ENCODE peak calls at places on chromosome 17, in six cellular contexts. U is stimulated activated CD8-positive, alpha-beta memory T cell treated with anti-CD3 and anti-CD28 coated beads, Interleukin-12 subunit alpha, Interleukin-12 subunit beta, amount 100 ng/mL, for 4 hours; K is BE2C; F is Calu3; C is LoVo; B is retina. Z is an unnamed sample.

GRCh38 chr17:41737680-41738023 is 3.2 kb upstream of the HAP1 start:
- DNase-seq in U (no peak), K (no peak), F (no peak), C (no peak), B (no peak), Z (peak)

GRCh38 chr17:76065754-76066153 is 6.6 kb downstream of the SRP68 start:
- DNase-seq in U (no peak), K (no peak), F (no peak), C (no peak), B (no peak), Z (no peak)

GRCh38 chr17:20293501-20293900 is 173.8 kb downstream of the LGALS9B start:
- DNase-seq in U (no peak), K (no peak), F (no peak), C (no peak), B (no peak), Z (no peak)

GRCh38 chr17:74757931-74758845 is 9.8 kb downstream of the NHERF1 start:
- DNase-seq in U (no peak), K (peak), F (peak), C (no peak), B (no peak), Z (no peak)

GRCh38 chr17:740240-741055 is 8.1 kb downstream of the TLCD3A start:
- DNase-seq in U (no peak), K (no peak), F (no peak), C (no peak), B (no peak), Z (no peak)

GRCh38 chr17:61450641-61451537 is 1.3 kb upstream of the TBX4 start:
- DNase-seq in U (no peak), K (no peak), F (no peak), C (no peak), B (no peak), Z (peak)

GRCh38 chr17:31458829-31459228 is 67.4 kb downstream of the RAB11FIP4 start:
- DNase-seq in U (no peak), K (no peak), F (no peak), C (no peak), B (no peak), Z (no peak)

GRCh38 chr17:48910370-48910769 is 2.2 kb downstream of the UBE2Z start:
- DNase-seq in U (no peak), K (no peak), F (peak), C (no peak), B (no peak), Z (no peak)

GRCh38 chr17:57634713-57635465 is 110.2 kb downstream of the CCDC182 start:
- DNase-seq in U (no peak), K (no peak), F (no peak), C (no peak), B (no peak), Z (no peak)

GRCh38 chr17:30323262-30323894 is 10.5 kb downstream of the TMIGD1 start:
- DNase-seq in U (no peak), K (no peak), F (peak), C (peak), B (no peak), Z (peak)

GRCh38 chr17:35127751-35128514 is 6.5 kb downstream of the FNDC8 start:
- DNase-seq in U (no peak), K (no peak), F (no peak), C (no peak), B (no peak), Z (no peak)

GRCh38 chr17:27856676-27857429 is 36.3 kb downstream of the LYRM9 start:
- DNase-seq in U (no peak), K (no peak), F (no peak), C (no peak), B (no peak), Z (peak)

GRCh38 chr17:15744885-15745284 is 12.8 kb downstream of the TBC1D26 start:
- DNase-seq in U (no peak), K (peak), F (no peak), C (no peak), B (no peak), Z (peak)

GRCh38 chr17:71247455-71248015 is 873.3 kb upstream of the SOX9 start:
- DNase-seq in U (no peak), K (no peak), F (no peak), C (no peak), B (no peak), Z (no peak)

GRCh38 chr17:62876664-62877411 is 68.7 kb upstream of the MARCHF10 start:
- DNase-seq in U (no peak), K (no peak), F (no peak), C (no peak), B (no peak), Z (no peak)

GRCh38 chr17:79090503-79091372 is 16.1 kb downstream of the ENGASE start:
- DNase-seq in U (no peak), K (peak), F (no peak), C (no peak), B (no peak), Z (no peak)

GRCh38 chr17:77379837-77380236 is 239.1 kb downstream of the SEC14L1 start:
- DNase-seq in U (no peak), K (no peak), F (no peak), C (no peak), B (no peak), Z (no peak)

GRCh38 chr17:12522743-12523181 is 142.9 kb upstream of the MYOCD start:
- DNase-seq in U (no peak), K (no peak), F (peak), C (peak), B (peak), Z (no peak)

GRCh38 chr17:81959362-81960129 is 1.4 kb downstream of the NOTUM start:
- DNase-seq in U (peak), K (peak), F (peak), C (peak), B (peak), Z (peak)

GRCh38 chr17:61007980-61008379 is 330.3 kb downstream of the BCAS3 start:
- DNase-seq in U (no peak), K (no peak), F (no peak), C (peak), B (peak), Z (no peak)

GRCh38 chr17:50916026-50916707 is 50.0 kb upstream of the TOB1 start:
- DNase-seq in U (no peak), K (no peak), F (no peak), C (no peak), B (no peak), Z (peak)

GRCh38 chr17:41894791-41895331 is 23.9 kb downstream of the ACLY start:
- DNase-seq in U (no peak), K (peak), F (no peak), C (peak), B (no peak), Z (peak)

GRCh38 chr17:19270347-19270950 is 33.3 kb downstream of the EPN2 start:
- DNase-seq in U (no peak), K (no peak), F (no peak), C (no peak), B (no peak), Z (peak)

GRCh38 chr17:60148300-60148838 is 1.4 kb upstream of the CA4 start:
- DNase-seq in U (no peak), K (peak), F (no peak), C (no peak), B (no peak), Z (peak)

GRCh38 chr17:20226814-20227482 is 217.8 kb downstream of the SPECC1 start:
- DNase-seq in U (peak), K (peak), F (peak), C (peak), B (peak), Z (peak)

GRCh38 chr17:44065668-44066203 is 735 bp downstream of the LSM12 start:
- DNase-seq in U (no peak), K (no peak), F (no peak), C (no peak), B (no peak), Z (peak)

GRCh38 chr17:2967515-2967914 is 95.9 kb downstream of the OR1D5 start:
- DNase-seq in U (no peak), K (peak), F (no peak), C (no peak), B (no peak), Z (no peak)

GRCh38 chr17:29383687-29384086 is 6.5 kb upstream of the TAOK1 start:
- DNase-seq in U (no peak), K (no peak), F (no peak), C (no peak), B (no peak), Z (no peak)

GRCh38 chr17:41284546-41284945 is 9.0 kb downstream of the KRTAP9-7 start:
- DNase-seq in U (no peak), K (no peak), F (no peak), C (no peak), B (no peak), Z (no peak)

GRCh38 chr17:76642994-76643393 is 563 bp downstream of the ST6GALNAC1 start:
- DNase-seq in U (no peak), K (no peak), F (no peak), C (no peak), B (no peak), Z (no peak)

GRCh38 chr17:2101448-2102257 is 46.8 kb downstream of the HIC1 start:
- DNase-seq in U (no peak), K (peak), F (peak), C (peak), B (no peak), Z (no peak)

GRCh38 chr17:63436523-63437110 is 9.5 kb downstream of the CYB561 start:
- DNase-seq in U (no peak), K (peak), F (no peak), C (no peak), B (no peak), Z (peak)

GRCh38 chr17:36575028-36575427 is 16.7 kb upstream of the DHRS11 start:
- DNase-seq in U (no peak), K (no peak), F (no peak), C (no peak), B (no peak), Z (no peak)

GRCh38 chr17:15909481-15909991 is 35.4 kb upstream of the ADORA2B start:
- DNase-seq in U (no peak), K (no peak), F (peak), C (peak), B (no peak), Z (no peak)

GRCh38 chr17:6239237-6239798 is 169.1 kb downstream of the WSCD1 start:
- DNase-seq in U (no peak), K (no peak), F (no peak), C (no peak), B (no peak), Z (no peak)

GRCh38 chr17:50352072-50352692 is 6.3 kb downstream of the XYLT2 start:
- DNase-seq in U (no peak), K (peak), F (no peak), C (no peak), B (no peak), Z (no peak)

GRCh38 chr17:14926526-14927122 is 338.5 kb downstream of the PMP22 start:
- DNase-seq in U (peak), K (peak), F (peak), C (peak), B (peak), Z (peak)

GRCh38 chr17:52145496-52145895 is 13.0 kb downstream of the CA10 start:
- DNase-seq in U (no peak), K (no peak), F (no peak), C (no peak), B (no peak), Z (peak)

GRCh38 chr17:7095642-7096041 is 15.6 kb upstream of the CLEC10A start:
- DNase-seq in U (no peak), K (no peak), F (no peak), C (no peak), B (no peak), Z (no peak)

GRCh38 chr17:49249890-49250522 is 19.4 kb upstream of the PHOSPHO1 start:
- DNase-seq in U (no peak), K (no peak), F (no peak), C (no peak), B (no peak), Z (no peak)

Z was measured in DMS53.